ENCODE peak calls at places on chromosomes 12 and 14, in four cellular contexts. P is IMR-90, J is H1, G is astrocyte of the cerebellum. U is an unnamed sample.

GRCh38 chr14:44529026-44529425 is 21.9 kb upstream of the FSCB start:
- DNase-seq in P (no peak), J (no peak), G (no peak), U (no peak)

GRCh38 chr14:54353694-54354093 is 43.1 kb upstream of the CDKN3 start:
- DNase-seq in P (no peak), J (peak), G (no peak), U (no peak)

GRCh38 chr14:89466939-89467338 is 49.9 kb upstream of the FOXN3 start:
- DNase-seq in P (peak), J (no peak), G (no peak), U (no peak)

GRCh38 chr14:101622251-101623076 is 61.2 kb downstream of the DIO3 start:
- DNase-seq in P (no peak), J (no peak), G (no peak), U (no peak)

GRCh38 chr14:92651793-92652382 is 96.5 kb downstream of the LGMN start:
- DNase-seq in P (no peak), J (no peak), G (no peak), U (no peak)

GRCh38 chr12:104416160-104416559 is 40.6 kb upstream of the CHST11 start:
- DNase-seq in P (no peak), J (no peak), G (no peak), U (no peak)

GRCh38 chr14:55699131-55700057 is 119.4 kb downstream of the KTN1 start:
- DNase-seq in P (peak), J (no peak), G (no peak), U (no peak)

GRCh38 chr12:27422697-27423096 is 23.8 kb upstream of the SMCO2 start:
- DNase-seq in P (no peak), J (no peak), G (no peak), U (no peak)

GRCh38 chr14:91228112-91229004 is 16.1 kb downstream of the GPR68 start:
- DNase-seq in P (peak), J (peak), G (no peak), U (no peak)

GRCh38 chr14:47044841-47045240 is 393.3 kb upstream of the RPL10L start:
- DNase-seq in P (no peak), J (peak), G (no peak), U (no peak)

GRCh38 chr12:56836800-56837663 is 73.9 kb downstream of the HSD17B6 start:
- DNase-seq in P (peak), J (no peak), G (no peak), U (no peak)

GRCh38 chr14:74820288-74820687 is 55.7 kb downstream of the PROX2 start:
- DNase-seq in P (no peak), J (no peak), G (no peak), U (no peak)

GRCh38 chr12:92288533-92288932 is 142.9 kb upstream of the BTG1 start:
- DNase-seq in P (no peak), J (no peak), G (no peak), U (no peak)

GRCh38 chr12:123094349-123095073 is 56.4 kb downstream of the PITPNM2 start:
- DNase-seq in P (peak), J (no peak), G (peak), U (no peak)

GRCh38 chr12:28218875-28219274 is 28.6 kb downstream of the CCDC91 start:
- DNase-seq in P (no peak), J (no peak), G (no peak), U (no peak)

GRCh38 chr14:94570002-94570400 is 8.8 kb downstream of the SERPINA4 start:
- DNase-seq in P (no peak), J (no peak), G (no peak), U (no peak)

GRCh38 chr12:19196959-19197630 is 67.6 kb downstream of the PLEKHA5 start:
- DNase-seq in P (peak), J (no peak), G (no peak), U (no peak)

GRCh38 chr12:56521590-56522371 is at the start of gene RBMS2:
- DNase-seq in P (peak), J (no peak), G (peak), U (no peak)

GRCh38 chr14:64654072-64654899 is 49.9 kb upstream of the PLEKHG3 start:
- DNase-seq in P (peak), J (no peak), G (peak), U (no peak)

GRCh38 chr12:4960547-4960946 is 50.8 kb downstream of the KCNA1 start:
- DNase-seq in P (no peak), J (no peak), G (no peak), U (no peak)

GRCh38 chr12:9943244-9943643 is 11.1 kb upstream of the CLEC2A start:
- DNase-seq in P (no peak), J (no peak), G (no peak), U (no peak)

GRCh38 chr12:6201775-6202292 is 1.6 kb downstream of the CD9 start:
- DNase-seq in P (no peak), J (no peak), G (no peak), U (no peak)

GRCh38 chr12:30870491-30871265 is 55.9 kb upstream of the TSPAN11 start:
- DNase-seq in P (no peak), J (no peak), G (no peak), U (no peak)

GRCh38 chr14:81819910-81820309 is 286.3 kb upstream of the SEL1L start:
- DNase-seq in P (no peak), J (no peak), G (no peak), U (no peak)

GRCh38 chr12:106743270-106743988 is 31.1 kb upstream of the RIC8B start:
- DNase-seq in P (no peak), J (no peak), G (no peak), U (no peak)

GRCh38 chr12:14913381-14913781 is 25.0 kb downstream of the ERP27 start:
- DNase-seq in P (no peak), J (no peak), G (no peak), U (no peak)

GRCh38 chr12:46164186-46164585 is 104.7 kb downstream of the SLC38A1 start:
- DNase-seq in P (no peak), J (no peak), G (no peak), U (no peak)

GRCh38 chr12:32533971-32534590 is 134.7 kb downstream of the FGD4 start:
- DNase-seq in P (peak), J (no peak), G (peak), U (no peak)

U was measured in GOT3.